ENCODE peak calls at places on chromosomes 16 and 17, in eight cellular contexts. J is A172; I is stimulated activated CD4-positive, alpha-beta T cell treated with anti-CD3 and anti-CD28 coated beads, Interleukin-4, amount 100 ng/mL, for 24 hours; P is activated T-helper 1 cell treated with anti-CD3 and anti-CD28 coated beads, Interleukin-2, amount 50 U/mL, for 16 hours; F is effector memory CD8-positive, alpha-beta T cell; H is NCI-H187; D is COR-L47; X is MV-4-11. A is an unnamed sample.

GRCh38 chr17:82428546-82428945 is 10.2 kb upstream of the OGFOD3 start:
- DNase-seq in J (no peak), I (no peak), P (no peak), F (no peak), H (no peak), D (no peak), X (no peak), A (no peak)

GRCh38 chr17:82148997-82149396 is 51.0 kb upstream of the FASN start:
- DNase-seq in J (no peak), I (no peak), P (no peak), F (no peak), H (no peak), D (no peak), X (no peak), A (peak)

GRCh38 chr17:30220414-30220813 is 15.1 kb downstream of the SLC6A4 start:
- DNase-seq in J (no peak), I (no peak), P (no peak), F (no peak), H (no peak), D (no peak), X (no peak), A (no peak)

GRCh38 chr16:73951541-73951940 is 345.1 kb upstream of the PSMD7 start:
- DNase-seq in J (no peak), I (no peak), P (no peak), F (no peak), H (no peak), D (no peak), X (no peak), A (no peak)

GRCh38 chr17:57463103-57463885 is 207.0 kb downstream of the MSI2 start:
- DNase-seq in J (peak), I (peak), P (no peak), F (no peak), H (no peak), D (no peak), X (no peak), A (peak)

GRCh38 chr17:65029605-65030308 is 26.8 kb downstream of the GNA13 start:
- DNase-seq in J (no peak), I (no peak), P (no peak), F (no peak), H (no peak), D (no peak), X (peak), A (no peak)

GRCh38 chr16:27932542-27933178 is 130.9 kb downstream of the GSG1L start:
- DNase-seq in J (no peak), I (no peak), P (no peak), F (no peak), H (no peak), D (no peak), X (no peak), A (no peak)

GRCh38 chr17:32127156-32127897 is 15.0 kb upstream of the RHOT1 start:
- DNase-seq in J (peak), I (peak), P (peak), F (peak), H (no peak), D (peak), X (peak), A (peak)

GRCh38 chr17:15406081-15406480 is 61.3 kb downstream of the CDRT4 start:
- DNase-seq in J (peak), I (no peak), P (no peak), F (no peak), H (no peak), D (no peak), X (no peak), A (no peak)

GRCh38 chr16:12582696-12583095 is 221.0 kb downstream of the CPPED1 start:
- DNase-seq in J (no peak), I (no peak), P (no peak), F (no peak), H (no peak), D (no peak), X (no peak), A (no peak)

GRCh38 chr17:19250421-19251141 is 13.4 kb downstream of the EPN2 start:
- DNase-seq in J (no peak), I (no peak), P (no peak), F (no peak), H (no peak), D (no peak), X (no peak), A (no peak)